ENCODE peak calls at places on chromosome 6, in ten cellular contexts. One of them, this sample, is unnamed.

GRCh38 chr6:98574991-98575390 is 259.4 kb upstream of the POU3F2 start:
- DNase-seq in tibial nerve: no peak
- DNase-seq in prostate gland: no peak
- DNase-seq in spleen: no peak
- DNase-seq in heart left ventricle: peak
- DNase-seq in body of pancreas: peak
- DNase-seq in lower leg skin: no peak
- DNase-seq in vagina: no peak
- DNase-seq in IMR-90: no peak
- DNase-seq in A549: peak
- DNase-seq in this sample: peak

GRCh38 chr6:99609839-99610489 is 3.3 kb downstream of the PRDM13 start:
- DNase-seq in tibial nerve: no peak
- DNase-seq in prostate gland: no peak
- DNase-seq in spleen: no peak
- DNase-seq in heart left ventricle: no peak
- DNase-seq in body of pancreas: no peak
- DNase-seq in lower leg skin: no peak
- DNase-seq in vagina: no peak
- DNase-seq in IMR-90: no peak
- DNase-seq in A549: no peak
- DNase-seq in this sample: no peak

GRCh38 chr6:137743493-137743892 is 123.6 kb upstream of the TNFAIP3 start:
- DNase-seq in tibial nerve: no peak
- DNase-seq in prostate gland: no peak
- DNase-seq in spleen: no peak
- DNase-seq in heart left ventricle: no peak
- DNase-seq in body of pancreas: no peak
- DNase-seq in lower leg skin: no peak
- DNase-seq in vagina: no peak
- DNase-seq in IMR-90: no peak
- DNase-seq in A549: no peak
- DNase-seq in this sample: no peak

GRCh38 chr6:42402184-42402583 is 49.5 kb downstream of the TRERF1 start:
- DNase-seq in tibial nerve: no peak
- DNase-seq in prostate gland: no peak
- DNase-seq in spleen: no peak
- DNase-seq in heart left ventricle: no peak
- DNase-seq in body of pancreas: no peak
- DNase-seq in lower leg skin: no peak
- DNase-seq in vagina: no peak
- DNase-seq in IMR-90: peak
- DNase-seq in A549: no peak
- DNase-seq in this sample: no peak

GRCh38 chr6:95518630-95519227 is 58.6 kb upstream of the MANEA start:
- DNase-seq in tibial nerve: no peak
- DNase-seq in prostate gland: no peak
- DNase-seq in spleen: peak
- DNase-seq in heart left ventricle: no peak
- DNase-seq in body of pancreas: no peak
- DNase-seq in lower leg skin: no peak
- DNase-seq in vagina: no peak
- DNase-seq in IMR-90: no peak
- DNase-seq in A549: no peak
- DNase-seq in this sample: no peak

GRCh38 chr6:46042355-46042999 is 26.8 kb upstream of the CLIC5 start:
- DNase-seq in tibial nerve: no peak
- DNase-seq in prostate gland: no peak
- DNase-seq in spleen: no peak
- DNase-seq in heart left ventricle: no peak
- DNase-seq in body of pancreas: peak
- DNase-seq in lower leg skin: no peak
- DNase-seq in vagina: no peak
- DNase-seq in IMR-90: peak
- DNase-seq in A549: peak
- DNase-seq in this sample: peak

GRCh38 chr6:123415844-123416468 is 220.8 kb downstream of the TRDN start:
- DNase-seq in tibial nerve: peak
- DNase-seq in prostate gland: peak
- DNase-seq in spleen: no peak
- DNase-seq in heart left ventricle: peak
- DNase-seq in body of pancreas: peak
- DNase-seq in lower leg skin: peak
- DNase-seq in vagina: no peak
- DNase-seq in IMR-90: peak
- DNase-seq in A549: peak
- DNase-seq in this sample: peak

GRCh38 chr6:53919881-53920360 is 125.1 kb downstream of the LRRC1 start:
- DNase-seq in tibial nerve: no peak
- DNase-seq in prostate gland: no peak
- DNase-seq in spleen: no peak
- DNase-seq in heart left ventricle: no peak
- DNase-seq in body of pancreas: no peak
- DNase-seq in lower leg skin: no peak
- DNase-seq in vagina: no peak
- DNase-seq in IMR-90: no peak
- DNase-seq in A549: no peak
- DNase-seq in this sample: no peak

GRCh38 chr6:82246802-82247633 is 526 bp downstream of the IBTK start:
- DNase-seq in tibial nerve: peak
- DNase-seq in prostate gland: peak
- DNase-seq in spleen: no peak
- DNase-seq in heart left ventricle: peak
- DNase-seq in body of pancreas: peak
- DNase-seq in lower leg skin: peak
- DNase-seq in vagina: peak
- DNase-seq in IMR-90: peak
- DNase-seq in A549: peak
- DNase-seq in this sample: peak

DNA sequence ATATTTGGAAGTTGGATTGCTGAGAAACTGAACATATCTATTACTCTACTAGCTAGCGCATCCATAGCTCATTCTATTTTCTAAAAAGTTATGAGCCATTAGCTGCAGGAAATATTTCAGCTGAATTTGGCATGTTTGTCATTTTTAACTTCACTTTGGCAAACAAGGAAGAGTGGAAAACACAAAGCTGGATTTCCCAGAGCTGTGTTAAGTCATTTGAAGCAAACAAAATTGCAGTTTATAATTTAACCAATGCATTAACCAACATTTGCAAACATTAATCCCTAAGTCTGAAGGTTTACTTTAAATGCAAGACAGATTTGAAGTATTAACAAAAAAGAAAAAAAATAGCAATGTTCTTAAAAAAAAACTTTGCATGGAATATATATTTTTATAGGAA is 1.2 kb downstream of the ALDH8A1 start:
- DNase-seq in tibial nerve: no peak
- DNase-seq in prostate gland: no peak
- DNase-seq in spleen: no peak
- DNase-seq in heart left ventricle: no peak
- DNase-seq in body of pancreas: no peak
- DNase-seq in lower leg skin: no peak
- DNase-seq in vagina: no peak
- DNase-seq in IMR-90: no peak
- DNase-seq in A549: no peak
- DNase-seq in this sample: no peak
- TF ChIP-seq POLR2A in tibial nerve: no peak
- TF ChIP-seq POLR2A in prostate gland: no peak
- TF ChIP-seq POLR2A in spleen: no peak
- TF ChIP-seq POLR2A in heart left ventricle: no peak
- TF ChIP-seq POLR2A in body of pancreas: no peak
- TF ChIP-seq POLR2A in lower leg skin: no peak
- TF ChIP-seq POLR2A in vagina: no peak
- TF ChIP-seq POLR2A in IMR-90: no peak
- TF ChIP-seq POLR2A in A549: no peak
- TF ChIP-seq POLR2A in this sample: no peak

GRCh38 chr6:88428068-88428467 is 261.9 kb upstream of the CNR1 start:
- DNase-seq in tibial nerve: no peak
- DNase-seq in prostate gland: no peak
- DNase-seq in spleen: no peak
- DNase-seq in heart left ventricle: no peak
- DNase-seq in body of pancreas: no peak
- DNase-seq in lower leg skin: no peak
- DNase-seq in vagina: no peak
- DNase-seq in IMR-90: no peak
- DNase-seq in A549: no peak
- DNase-seq in this sample: no peak

GRCh38 chr6:88426005-88426404 is 259.9 kb upstream of the CNR1 start:
- DNase-seq in tibial nerve: no peak
- DNase-seq in prostate gland: no peak
- DNase-seq in spleen: no peak
- DNase-seq in heart left ventricle: no peak
- DNase-seq in body of pancreas: no peak
- DNase-seq in lower leg skin: no peak
- DNase-seq in vagina: no peak
- DNase-seq in IMR-90: no peak
- DNase-seq in A549: no peak
- DNase-seq in this sample: no peak

DNA sequence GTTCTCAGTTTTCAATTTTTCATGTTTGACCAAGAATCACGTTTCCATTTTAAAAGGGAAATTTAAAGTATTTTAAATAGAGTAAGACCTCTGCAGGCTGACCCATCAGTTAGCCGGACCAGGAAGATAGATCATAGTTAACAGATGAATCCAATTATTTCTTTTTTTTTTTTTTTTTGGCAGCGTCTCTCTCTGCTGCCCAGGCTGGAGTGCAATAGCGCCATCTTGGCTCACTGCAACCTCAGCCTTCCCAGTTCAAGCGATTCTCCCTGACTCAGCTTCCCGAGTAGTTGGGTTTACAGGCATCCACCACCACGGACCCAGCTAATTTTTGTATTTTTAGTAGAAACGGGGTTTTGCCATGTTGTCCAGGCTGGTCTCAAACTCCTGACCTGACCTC is 256.7 kb upstream of the CNR1 start:
- DNase-seq in tibial nerve: no peak
- DNase-seq in prostate gland: no peak
- DNase-seq in spleen: no peak
- DNase-seq in heart left ventricle: no peak
- DNase-seq in body of pancreas: no peak
- DNase-seq in lower leg skin: no peak
- DNase-seq in vagina: no peak
- DNase-seq in IMR-90: no peak
- DNase-seq in A549: peak
- DNase-seq in this sample: no peak
- TF ChIP-seq CTCF in tibial nerve: no peak
- TF ChIP-seq CTCF in prostate gland: no peak
- TF ChIP-seq CTCF in spleen: no peak
- TF ChIP-seq CTCF in heart left ventricle: no peak
- TF ChIP-seq CTCF in body of pancreas: no peak
- TF ChIP-seq CTCF in lower leg skin: no peak
- TF ChIP-seq CTCF in vagina: no peak
- TF ChIP-seq CTCF in IMR-90: no peak
- TF ChIP-seq CTCF in A549: no peak
- TF ChIP-seq CTCF in this sample: no peak

GRCh38 chr6:96909826-96910225 is 12.1 kb upstream of the NDUFAF4 start:
- DNase-seq in tibial nerve: no peak
- DNase-seq in prostate gland: no peak
- DNase-seq in spleen: no peak
- DNase-seq in heart left ventricle: no peak
- DNase-seq in body of pancreas: peak
- DNase-seq in lower leg skin: no peak
- DNase-seq in vagina: no peak
- DNase-seq in IMR-90: no peak
- DNase-seq in A549: no peak
- DNase-seq in this sample: no peak
- TF ChIP-seq POLR2A in tibial nerve: no peak
- TF ChIP-seq POLR2A in prostate gland: no peak
- TF ChIP-seq POLR2A in spleen: no peak
- TF ChIP-seq POLR2A in heart left ventricle: no peak
- TF ChIP-seq POLR2A in body of pancreas: no peak
- TF ChIP-seq POLR2A in lower leg skin: no peak
- TF ChIP-seq POLR2A in vagina: no peak
- TF ChIP-seq POLR2A in IMR-90: no peak
- TF ChIP-seq POLR2A in A549: no peak
- TF ChIP-seq POLR2A in this sample: no peak

GRCh38 chr6:165884813-165885765 is 222.0 kb upstream of the PDE10A start:
- DNase-seq in tibial nerve: peak
- DNase-seq in prostate gland: peak
- DNase-seq in spleen: peak
- DNase-seq in heart left ventricle: peak
- DNase-seq in body of pancreas: peak
- DNase-seq in lower leg skin: peak
- DNase-seq in vagina: peak
- DNase-seq in IMR-90: peak
- DNase-seq in A549: peak
- DNase-seq in this sample: peak
- TF ChIP-seq CTCF in tibial nerve: peak
- TF ChIP-seq CTCF in prostate gland: peak
- TF ChIP-seq CTCF in spleen: peak
- TF ChIP-seq CTCF in heart left ventricle: peak
- TF ChIP-seq CTCF in body of pancreas: peak
- TF ChIP-seq CTCF in lower leg skin: peak
- TF ChIP-seq CTCF in vagina: peak
- TF ChIP-seq CTCF in IMR-90: peak
- TF ChIP-seq CTCF in A549: peak
- TF ChIP-seq CTCF in this sample: peak

This sample was measured in testis.